ENCODE peak calls at places on chromosomes 3 and 15, in six cellular contexts. I is fibroblast of pulmonary artery, C is neural crest cell, N is neural progenitor cell, V is endothelial cell, Q is HFFc6. W is an unnamed sample.

GRCh38 chr3:186427627-186428026 is 65.6 kb upstream of the DGKG start:
- DNase-seq in I (no peak), C (no peak), N (no peak), V (no peak), Q (no peak), W (no peak)

GRCh38 chr15:52178765-52179164 is 12.4 kb downstream of the GNB5 start:
- DNase-seq in I (no peak), C (no peak), N (no peak), V (no peak), Q (no peak), W (no peak)

GRCh38 chr15:66775127-66776105 is 73.4 kb downstream of the SMAD6 start:
- DNase-seq in I (no peak), C (no peak), N (no peak), V (no peak), Q (no peak), W (no peak)

GRCh38 chr3:127710473-127710941 is 37.8 kb downstream of the ABTB1 start:
- DNase-seq in I (no peak), C (no peak), N (no peak), V (no peak), Q (no peak), W (no peak)

GRCh38 chr3:13092621-13093339 is 19.6 kb upstream of the IQSEC1 start:
- DNase-seq in I (no peak), C (no peak), N (no peak), V (no peak), Q (no peak), W (no peak)

GRCh38 chr15:62895139-62895866 is 147.2 kb upstream of the TPM1 start:
- DNase-seq in I (peak; percentile 87), C (no peak), N (no peak), V (peak; percentile 46), Q (peak; percentile 58), W (no peak)

GRCh38 chr3:159764211-159765024 is 224.2 kb upstream of the IL12A start:
- DNase-seq in I (peak; percentile 77), C (peak; percentile 44), N (peak; percentile 83), V (peak; percentile 59), Q (peak; percentile 85), W (peak; percentile 40)

GRCh38 chr15:57527382-57528091 is 64.2 kb upstream of the MYZAP start:
- DNase-seq in I (peak; percentile 92), C (peak; percentile 28), N (peak; percentile 83), V (peak; percentile 27), Q (peak; percentile 78), W (peak; percentile 58)

GRCh38 chr3:43032646-43033628 is 53.8 kb downstream of the GASK1A start:
- DNase-seq in I (no peak), C (no peak), N (no peak), V (no peak), Q (no peak), W (no peak)

GRCh38 chr3:58179235-58180098 is 31.3 kb downstream of the DNASE1L3 start:
- DNase-seq in I (no peak), C (no peak), N (no peak), V (no peak), Q (no peak), W (no peak)

GRCh38 chr3:96070682-96071081 is 743.7 kb upstream of the EPHA6 start:
- DNase-seq in I (no peak), C (no peak), N (no peak), V (no peak), Q (no peak), W (no peak)

GRCh38 chr3:48430359-48431101 is 644 bp upstream of the PLXNB1 start:
- DNase-seq in I (no peak), C (no peak), N (no peak), V (no peak), Q (no peak), W (no peak)

GRCh38 chr15:73142802-73143762 is 90.8 kb downstream of the NEO1 start:
- DNase-seq in I (no peak), C (no peak), N (no peak), V (no peak), Q (no peak), W (peak; percentile 49)

GRCh38 chr3:168223085-168223484 is 127.4 kb upstream of the GOLIM4 start:
- DNase-seq in I (no peak), C (no peak), N (no peak), V (no peak), Q (no peak), W (no peak)

GRCh38 chr3:141941093-141941492 is 64.7 kb downstream of the ATP1B3 start:
- DNase-seq in I (no peak), C (no peak), N (no peak), V (no peak), Q (no peak), W (no peak)

GRCh38 chr3:182479766-182480336 is 313.5 kb upstream of the ATP11B start:
- DNase-seq in I (no peak), C (no peak), N (no peak), V (no peak), Q (no peak), W (no peak)

GRCh38 chr3:60319179-60319858 is 931.9 kb downstream of the FHIT start:
- DNase-seq in I (no peak), C (no peak), N (no peak), V (no peak), Q (no peak), W (no peak)

GRCh38 chr3:88410259-88410658 is 260.5 kb downstream of the C3orf38 start:
- DNase-seq in I (no peak), C (no peak), N (no peak), V (no peak), Q (no peak), W (no peak)

GRCh38 chr15:42373274-42373673 is 14.0 kb downstream of the CAPN3 start:
- DNase-seq in I (no peak), C (no peak), N (no peak), V (no peak), Q (no peak), W (no peak)

GRCh38 chr3:101068876-101069606 is 75.8 kb upstream of the ABI3BP start:
- DNase-seq in I (peak; percentile 13), C (no peak), N (no peak), V (no peak), Q (no peak), W (no peak)

GRCh38 chr3:100263583-100263982 is 2.8 kb downstream of the TBC1D23 start:
- DNase-seq in I (no peak), C (no peak), N (no peak), V (no peak), Q (no peak), W (no peak)

DNA sequence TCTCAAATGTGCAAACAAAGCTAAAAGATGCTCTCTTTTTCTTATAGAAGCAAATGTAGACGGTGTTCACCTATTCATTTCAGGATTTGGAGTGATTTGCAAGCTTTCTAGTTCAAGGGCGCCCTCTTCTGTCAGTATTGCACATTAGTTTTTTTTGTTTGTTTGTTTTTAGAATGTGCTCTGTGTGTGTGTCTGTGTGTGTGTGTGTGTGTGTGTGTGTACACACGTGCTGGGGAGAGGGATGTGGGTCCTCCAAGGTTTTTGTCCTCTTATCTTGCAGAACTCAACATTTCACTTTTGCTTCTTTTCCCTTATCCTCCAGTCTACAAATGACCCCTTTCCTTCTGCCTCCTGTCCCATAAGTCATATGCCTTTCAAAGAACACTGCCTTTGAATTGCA is 23.5 kb downstream of the DNAH1 start:
- DNase-seq in I (peak; percentile 93), C (peak; percentile 59), N (peak; percentile 80), V (peak; percentile 60), Q (peak; percentile 83), W (peak; percentile 70)
- TF ChIP-seq CTCF in I (peak; percentile 70), C (peak; percentile 91), N (peak; percentile 85), V (peak; percentile 73), Q (peak; percentile 87), W (peak; percentile 62)

DNA sequence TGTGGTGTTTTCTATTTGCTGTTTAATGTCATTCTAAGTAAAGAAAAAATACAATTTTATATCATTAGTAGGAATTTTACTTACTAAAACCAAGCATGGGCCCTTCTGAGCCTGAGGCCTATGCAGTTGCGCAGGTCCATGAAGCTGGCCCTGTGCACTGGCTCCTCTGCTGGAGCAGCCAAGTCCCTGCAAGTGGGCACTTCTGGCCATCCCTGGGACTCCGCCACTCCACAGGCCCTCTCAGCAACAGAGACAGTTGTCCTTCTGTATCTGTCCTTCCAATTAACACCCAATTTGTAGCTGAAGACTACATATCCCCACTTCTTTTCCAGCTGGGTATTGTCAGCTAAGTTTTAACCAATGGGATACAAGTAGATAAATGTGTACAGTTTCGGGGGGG is 49.9 kb upstream of the RYK start:
- DNase-seq in I (no peak), C (no peak), N (peak; percentile 39), V (peak; percentile 23), Q (no peak), W (no peak)
- TF ChIP-seq CTCF in I (peak; percentile 22), C (peak; percentile 39), N (peak; percentile 25), V (no peak), Q (no peak), W (no peak)

GRCh38 chr3:126133606-126134005 is 46.8 kb downstream of the ALDH1L1 start:
- DNase-seq in I (no peak), C (no peak), N (no peak), V (no peak), Q (no peak), W (no peak)

GRCh38 chr3:126134219-126134975 is 46.0 kb downstream of the ALDH1L1 start:
- DNase-seq in I (peak; percentile 61), C (peak; percentile 81), N (peak; percentile 87), V (peak; percentile 77), Q (peak; percentile 16), W (peak; percentile 69)

GRCh38 chr3:126131881-126132750 is 48.2 kb upstream of the SLC41A3 start:
- DNase-seq in I (no peak), C (no peak), N (no peak), V (no peak), Q (no peak), W (no peak)

GRCh38 chr3:126130981-126131750 is 47.2 kb upstream of the SLC41A3 start:
- DNase-seq in I (no peak), C (no peak), N (no peak), V (no peak), Q (no peak), W (no peak)

DNA sequence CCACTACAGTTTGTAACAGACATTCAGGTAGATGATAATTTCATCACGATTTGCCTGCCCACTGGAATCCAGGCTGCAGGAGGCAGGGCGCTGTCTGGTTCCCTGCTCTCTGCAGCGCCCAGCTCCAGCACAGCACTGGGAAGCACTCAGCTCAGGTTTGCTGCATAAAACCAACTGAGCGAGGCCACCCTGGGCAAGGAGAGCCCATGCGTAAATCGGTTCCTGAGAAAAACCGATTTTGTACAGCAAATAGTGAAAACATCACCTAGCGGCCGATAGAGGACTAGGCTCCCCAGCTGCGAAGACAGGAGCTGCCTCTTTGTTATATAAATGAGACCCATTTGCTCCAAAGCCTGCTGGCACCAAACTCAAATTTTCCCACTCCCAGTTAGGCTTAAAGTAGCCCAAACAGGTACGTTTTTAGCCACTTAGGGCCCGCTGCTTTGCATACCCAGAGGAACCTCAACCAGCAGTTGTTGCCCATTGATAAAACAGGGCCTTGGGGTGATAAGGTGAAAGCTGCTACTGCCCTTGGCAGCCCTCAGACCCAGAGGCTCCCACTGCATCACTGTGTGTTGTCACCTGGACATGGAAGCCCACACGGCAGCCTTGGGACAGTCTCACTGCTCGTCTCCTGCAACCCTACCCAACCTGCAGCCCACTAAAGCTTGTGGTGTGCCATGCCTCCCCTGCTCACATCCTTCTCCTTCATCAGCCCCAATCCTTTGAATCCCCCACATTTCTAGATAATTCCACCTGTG is 47.5 kb downstream of the ALDH1L1 start:
- DNase-seq in I (peak; percentile 29), C (no peak), N (peak; percentile 64), V (no peak), Q (no peak), W (no peak)
- TF ChIP-seq CTCF in I (peak; percentile 48), C (peak; percentile 56), N (peak; percentile 56), V (peak; percentile 41), Q (no peak), W (peak; percentile 2)

DNA sequence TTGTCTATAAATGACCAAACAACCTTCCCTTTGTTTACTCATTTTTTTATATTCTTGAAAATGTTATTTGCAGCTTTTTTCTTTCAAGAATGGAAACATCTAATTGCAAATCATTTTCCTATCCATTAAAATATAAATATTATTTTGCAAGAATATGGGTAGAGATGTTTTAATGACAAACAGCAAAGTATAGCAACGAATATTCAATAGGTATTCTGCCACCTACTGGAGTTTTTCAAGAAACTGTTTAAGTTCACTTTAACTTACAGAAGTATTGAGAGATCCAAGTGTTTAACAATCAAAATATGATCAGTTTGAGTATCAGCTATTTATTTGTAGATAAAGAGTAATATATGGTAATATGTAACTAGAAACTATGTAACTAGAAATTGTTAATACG is 6.9 kb upstream of the EOGT start:
- DNase-seq in I (no peak), C (no peak), N (no peak), V (no peak), Q (no peak), W (no peak)
- TF ChIP-seq CTCF in I (peak; percentile 46), C (peak; percentile 56), N (peak; percentile 47), V (peak; percentile 13), Q (peak; percentile 73), W (peak; percentile 27)